ENCODE peak calls at places on chromosomes 16 and 17, in six cellular contexts. One of them, this sample, is unnamed.
A peak's percentile ranks its signal among the peaks of the same experiment; 100 is the strongest.

GRCh38 chr16:85395913-85396878 is 216.9 kb upstream of the GSE1 start:
- DNase-seq in hepatic stellate cell: peak; percentile 52
- DNase-seq in amniotic stem cell: no peak
- DNase-seq in non-pigmented ciliary epithelial cell: no peak
- DNase-seq in neural crest cell: no peak
- DNase-seq in RWPE1: peak; percentile 76
- DNase-seq in this sample: no peak

GRCh38 chr16:67525176-67525860 is 3.3 kb upstream of the RIPOR1 start:
- DNase-seq in non-pigmented ciliary epithelial cell: no peak
- DNase-seq in neural crest cell: no peak
- DNase-seq in hepatic stellate cell: peak; percentile 57
- DNase-seq in amniotic stem cell: no peak
- DNase-seq in RWPE1: no peak
- DNase-seq in this sample: no peak

GRCh38 chr17:77345260-77345910 is 204.6 kb downstream of the SEC14L1 start:
- DNase-seq in RWPE1: no peak
- DNase-seq in non-pigmented ciliary epithelial cell: no peak
- DNase-seq in neural crest cell: no peak
- DNase-seq in hepatic stellate cell: no peak
- DNase-seq in amniotic stem cell: no peak
- DNase-seq in this sample: no peak

GRCh38 chr17:29578626-29579485 is 10.4 kb downstream of the TP53I13 start:
- DNase-seq in neural crest cell: no peak
- DNase-seq in amniotic stem cell: no peak
- DNase-seq in RWPE1: no peak
- DNase-seq in non-pigmented ciliary epithelial cell: no peak
- DNase-seq in hepatic stellate cell: no peak
- DNase-seq in this sample: no peak

GRCh38 chr17:40952675-40953074 is 14.1 kb downstream of the KRT39 start:
- DNase-seq in neural crest cell: no peak
- DNase-seq in non-pigmented ciliary epithelial cell: peak; percentile 91
- DNase-seq in amniotic stem cell: no peak
- DNase-seq in hepatic stellate cell: peak; percentile 36
- DNase-seq in RWPE1: peak; percentile 20
- DNase-seq in this sample: peak; percentile 71

GRCh38 chr17:29619251-29619650 is 3.5 kb downstream of the CORO6 start:
- DNase-seq in non-pigmented ciliary epithelial cell: no peak
- DNase-seq in neural crest cell: no peak
- DNase-seq in amniotic stem cell: no peak
- DNase-seq in hepatic stellate cell: peak; percentile 74
- DNase-seq in RWPE1: no peak
- DNase-seq in this sample: no peak

GRCh38 chr16:5027086-5027485 is 6.6 kb downstream of the NAGPA start:
- DNase-seq in amniotic stem cell: no peak
- DNase-seq in hepatic stellate cell: no peak
- DNase-seq in neural crest cell: no peak
- DNase-seq in RWPE1: no peak
- DNase-seq in non-pigmented ciliary epithelial cell: no peak
- DNase-seq in this sample: no peak

GRCh38 chr16:12119562-12119961 is 143.0 kb downstream of the SNX29 start:
- DNase-seq in non-pigmented ciliary epithelial cell: no peak
- DNase-seq in RWPE1: peak; percentile 53
- DNase-seq in amniotic stem cell: no peak
- DNase-seq in neural crest cell: no peak
- DNase-seq in hepatic stellate cell: peak; percentile 19
- DNase-seq in this sample: no peak

GRCh38 chr16:81610144-81610842 is 165.7 kb downstream of the CMIP start:
- DNase-seq in RWPE1: peak; percentile 62
- DNase-seq in hepatic stellate cell: peak; percentile 93
- DNase-seq in amniotic stem cell: no peak
- DNase-seq in neural crest cell: no peak
- DNase-seq in non-pigmented ciliary epithelial cell: no peak
- DNase-seq in this sample: no peak

GRCh38 chr17:59367657-59368045 is 36.2 kb downstream of the YPEL2 start:
- DNase-seq in non-pigmented ciliary epithelial cell: no peak
- DNase-seq in neural crest cell: no peak
- DNase-seq in hepatic stellate cell: no peak
- DNase-seq in amniotic stem cell: no peak
- DNase-seq in RWPE1: peak; percentile 23
- DNase-seq in this sample: no peak

GRCh38 chr17:75639327-75639726 is 6.1 kb downstream of the SMIM5 start:
- DNase-seq in amniotic stem cell: no peak
- DNase-seq in RWPE1: no peak
- DNase-seq in non-pigmented ciliary epithelial cell: no peak
- DNase-seq in neural crest cell: no peak
- DNase-seq in hepatic stellate cell: no peak
- DNase-seq in this sample: no peak

GRCh38 chr16:88442435-88442810 is 10.7 kb upstream of the ZFPM1 start:
- DNase-seq in neural crest cell: no peak
- DNase-seq in hepatic stellate cell: no peak
- DNase-seq in amniotic stem cell: no peak
- DNase-seq in non-pigmented ciliary epithelial cell: no peak
- DNase-seq in RWPE1: no peak
- DNase-seq in this sample: no peak

GRCh38 chr16:3945751-3946603 is 65.5 kb upstream of the CREBBP start:
- DNase-seq in amniotic stem cell: peak; percentile 89
- DNase-seq in RWPE1: peak; percentile 77
- DNase-seq in neural crest cell: no peak
- DNase-seq in hepatic stellate cell: peak; percentile 90
- DNase-seq in non-pigmented ciliary epithelial cell: peak; percentile 97
- DNase-seq in this sample: peak; percentile 96

GRCh38 chr17:29788045-29788444 is 142.0 kb downstream of the SSH2 start:
- DNase-seq in neural crest cell: no peak
- DNase-seq in amniotic stem cell: no peak
- DNase-seq in hepatic stellate cell: no peak
- DNase-seq in non-pigmented ciliary epithelial cell: no peak
- DNase-seq in RWPE1: no peak
- DNase-seq in this sample: no peak

GRCh38 chr17:4500188-4500565 is 1.5 kb downstream of the SPNS2 start:
- DNase-seq in amniotic stem cell: no peak
- DNase-seq in hepatic stellate cell: no peak
- DNase-seq in neural crest cell: no peak
- DNase-seq in RWPE1: no peak
- DNase-seq in non-pigmented ciliary epithelial cell: no peak
- DNase-seq in this sample: no peak

GRCh38 chr16:88069397-88070168 is 118.3 kb downstream of the BANP start:
- DNase-seq in amniotic stem cell: no peak
- DNase-seq in hepatic stellate cell: no peak
- DNase-seq in RWPE1: no peak
- DNase-seq in non-pigmented ciliary epithelial cell: no peak
- DNase-seq in neural crest cell: no peak
- DNase-seq in this sample: no peak

GRCh38 chr17:67212716-67213417 is 32.1 kb downstream of the HELZ start:
- DNase-seq in RWPE1: no peak
- DNase-seq in non-pigmented ciliary epithelial cell: peak; percentile 60
- DNase-seq in amniotic stem cell: no peak
- DNase-seq in hepatic stellate cell: peak; percentile 63
- DNase-seq in neural crest cell: no peak
- DNase-seq in this sample: no peak

GRCh38 chr16:53154513-53154912 is 99.7 kb downstream of the CHD9 start:
- DNase-seq in amniotic stem cell: no peak
- DNase-seq in non-pigmented ciliary epithelial cell: no peak
- DNase-seq in RWPE1: no peak
- DNase-seq in hepatic stellate cell: no peak
- DNase-seq in neural crest cell: no peak
- DNase-seq in this sample: no peak

GRCh38 chr17:38706625-38707298 is 1.7 kb downstream of the MLLT6 start:
- DNase-seq in hepatic stellate cell: peak; percentile 45
- DNase-seq in neural crest cell: no peak
- DNase-seq in amniotic stem cell: no peak
- DNase-seq in RWPE1: no peak
- DNase-seq in non-pigmented ciliary epithelial cell: no peak
- DNase-seq in this sample: no peak

GRCh38 chr16:3022697-3023414 is 886 bp downstream of the HCFC1R1 start:
- DNase-seq in RWPE1: no peak
- DNase-seq in non-pigmented ciliary epithelial cell: no peak
- DNase-seq in amniotic stem cell: no peak
- DNase-seq in hepatic stellate cell: peak; percentile 54
- DNase-seq in neural crest cell: no peak
- DNase-seq in this sample: no peak